ENCODE peak calls at places on chromosomes 12 and 14, in six cellular contexts. T is HepG2, A is adrenal gland, G is uterus, M is A549, R is suprapubic skin. X is an unnamed sample.
A peak's percentile ranks its signal among the peaks of the same experiment; 100 is the strongest.

GRCh38 chr12:8823565-8824300 is 1.3 kb downstream of the A2ML1 start:
- DNase-seq in T (no peak), M (peak; percentile 33), G (peak; percentile 34), A (peak; percentile 20), R (no peak), X (no peak)

GRCh38 chr12:91040356-91040755 is 17.5 kb downstream of the KERA start:
- DNase-seq in M (no peak), T (no peak), G (no peak), R (no peak), A (no peak), X (no peak)

GRCh38 chr12:65123435-65124063 is 2.4 kb upstream of the WIF1 start:
- DNase-seq in M (peak; percentile 51), R (no peak), A (no peak), G (no peak), T (peak; percentile 15), X (no peak)

GRCh38 chr12:95259368-95259767 is 41.8 kb downstream of the VEZT start:
- DNase-seq in G (no peak), A (no peak), M (no peak), R (no peak), T (no peak), X (no peak)

GRCh38 chr12:130076752-130077151 is 85.5 kb upstream of the FZD10 start:
- DNase-seq in T (no peak), A (no peak), M (no peak), R (no peak), G (no peak), X (no peak)

GRCh38 chr14:58941666-58942065 is 246.8 kb upstream of the DAAM1 start:
- DNase-seq in R (no peak), A (no peak), M (no peak), T (no peak), G (no peak), X (no peak)

GRCh38 chr12:53252349-53252916 is 15.7 kb upstream of the ESPL1 start:
- DNase-seq in M (no peak), T (no peak), G (peak; percentile 31), A (no peak), R (peak; percentile 78), X (peak; percentile 76)

GRCh38 chr14:33030406-33030805 is 91.7 kb downstream of the NPAS3 start:
- DNase-seq in T (no peak), R (no peak), M (no peak), G (no peak), A (no peak), X (no peak)

GRCh38 chr12:1518763-1519516 is 75.4 kb downstream of the FBXL14 start:
- DNase-seq in G (no peak), T (peak; percentile 66), A (no peak), M (peak; percentile 81), R (no peak), X (no peak)

GRCh38 chr12:42332301-42332894 is 6.4 kb downstream of the PPHLN1 start:
- DNase-seq in R (no peak), T (peak; percentile 34), G (no peak), M (peak; percentile 66), A (peak; percentile 39), X (no peak)

GRCh38 chr14:94317259-94317658 is 5.9 kb downstream of the SERPINA6 start:
- DNase-seq in T (peak; percentile 78), A (no peak), G (no peak), M (no peak), R (peak; percentile 75), X (peak; percentile 77)

GRCh38 chr14:22265319-22266140 is 323.5 kb downstream of the DAD1 start:
- DNase-seq in M (no peak), R (no peak), G (no peak), T (no peak), A (no peak), X (no peak)

GRCh38 chr12:88923631-88924030 is 343.4 kb upstream of the KITLG start:
- DNase-seq in R (no peak), M (no peak), A (no peak), T (no peak), G (no peak), X (no peak)

GRCh38 chr12:117019866-117020265 is 79.3 kb downstream of the TESC start:
- DNase-seq in T (no peak), G (no peak), A (peak; percentile 10), M (no peak), R (no peak), X (no peak)

GRCh38 chr12:80356092-80356491 is 87.9 kb upstream of the PTPRQ start:
- DNase-seq in T (no peak), G (no peak), A (no peak), M (no peak), R (no peak), X (no peak)

GRCh38 chr12:108482717-108483212 is 32.3 kb upstream of the FICD start:
- DNase-seq in M (peak; percentile 57), A (no peak), R (no peak), T (no peak), G (no peak), X (no peak)

GRCh38 chr12:119804011-119804641 is 73.0 kb downstream of the CIT start:
- DNase-seq in G (no peak), A (peak; percentile 79), M (peak; percentile 63), R (peak; percentile 63), T (peak; percentile 54), X (peak; percentile 6)
- H3K4me3 ChIP-seq in G (no peak overlapping the region), A (no peak overlapping the region), M (no peak overlapping the region), R (peak overlapping the region; percentile 36), T (no peak overlapping the region), X (no peak overlapping the region)

GRCh38 chr12:22477894-22478287 is 66.5 kb downstream of the C2CD5 start:
- DNase-seq in T (no peak), R (no peak), A (no peak), G (no peak), M (no peak), X (no peak)

GRCh38 chr12:22477166-22477893 is 67.0 kb downstream of the C2CD5 start:
- DNase-seq in T (no peak), G (no peak), A (no peak), M (no peak), R (no peak), X (no peak)

GRCh38 chr12:22473212-22473611 is 71.1 kb downstream of the C2CD5 start:
- DNase-seq in R (no peak), T (no peak), A (no peak), G (no peak), M (no peak), X (no peak)

GRCh38 chr12:22480016-22480415 is 64.3 kb downstream of the C2CD5 start:
- DNase-seq in T (no peak), A (no peak), R (no peak), G (no peak), M (no peak), X (no peak)

DNA sequence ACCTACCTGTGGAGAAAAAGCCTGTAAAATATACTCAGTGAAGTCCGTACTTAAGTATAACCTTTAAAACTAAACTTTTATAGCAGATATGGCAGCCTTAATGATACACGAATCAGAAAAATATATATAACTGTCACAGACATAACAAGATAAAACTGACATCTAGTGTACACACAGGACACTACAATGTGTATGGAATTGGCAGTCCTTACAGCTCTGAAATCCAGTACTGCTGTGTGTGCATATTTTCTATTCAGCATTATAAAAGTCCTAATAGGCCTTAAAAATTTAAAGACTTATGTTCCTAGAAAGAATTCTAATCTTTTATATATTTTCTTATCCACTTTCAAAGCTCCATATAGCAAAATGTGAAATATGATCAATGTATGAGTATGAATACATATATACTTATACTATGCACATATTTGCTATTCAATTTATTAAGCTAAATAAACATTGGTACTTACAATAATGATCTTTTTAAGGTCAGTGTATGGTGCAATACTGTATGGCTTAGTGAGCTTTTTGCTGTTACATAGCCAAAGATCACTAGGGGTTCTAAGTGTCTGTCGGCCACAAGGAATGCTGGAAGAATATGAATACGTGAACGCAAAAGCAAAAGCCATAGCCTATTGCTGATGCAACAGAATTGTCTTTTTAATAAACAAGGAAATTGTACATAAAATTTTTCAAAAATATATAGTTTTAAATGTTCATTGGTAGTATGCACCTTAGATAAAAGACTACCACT is 69.2 kb downstream of the C2CD5 start:
- DNase-seq in T (no peak), A (no peak), G (no peak), R (no peak), M (peak; percentile 9), X (no peak)
- TF ChIP-seq CTCF in T (no peak), A (no peak), G (no peak), R (no peak), M (no peak), X (no peak)

DNA sequence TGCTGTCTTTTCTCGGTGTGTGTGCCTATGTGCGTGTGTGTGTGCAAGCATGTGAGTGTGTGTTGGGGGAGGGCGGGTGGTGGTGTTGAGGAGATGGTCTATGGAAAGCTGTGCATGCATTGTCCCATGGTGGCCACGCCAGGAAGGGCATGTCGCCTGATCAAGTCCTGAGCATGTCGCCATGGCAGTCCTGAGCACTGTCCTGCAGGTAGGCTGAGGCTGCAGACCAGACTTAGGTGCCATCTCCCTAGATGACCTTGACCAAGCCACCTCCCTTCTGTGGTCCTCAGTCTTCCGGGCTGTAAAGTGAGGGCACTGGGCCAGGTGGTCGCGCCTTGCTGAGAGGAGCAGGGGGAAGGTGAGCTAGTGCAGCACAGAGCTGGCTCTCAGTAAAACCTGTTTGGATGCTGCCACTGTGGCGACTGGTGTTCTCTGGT is 81.4 kb downstream of the PAPOLA start:
- DNase-seq in A (no peak), M (no peak), R (no peak), G (no peak), T (no peak), X (no peak)
- H3K4me1 ChIP-seq in A (no peaks in the 10 kb centered on the region), M (no peaks in the 10 kb centered on the region), R (no peaks in the 10 kb centered on the region), G (no peaks in the 10 kb centered on the region), T (peaks cover 4% of the 10 kb centered on the region), X (no peaks in the 10 kb centered on the region)

GRCh38 chr12:61798778-61799177 is 461.4 kb upstream of the USP15 start:
- DNase-seq in R (no peak), T (no peak), A (no peak), M (no peak), G (no peak), X (no peak)
- H3K4me3 ChIP-seq in R (no peak overlapping the region), T (no peak overlapping the region), A (no peak overlapping the region), M (no peak overlapping the region), G (no peak overlapping the region), X (no peak overlapping the region)

GRCh38 chr12:127531561-127531960 is 735.4 kb upstream of the TMEM132C start:
- DNase-seq in A (no peak), R (no peak), T (no peak), M (no peak), G (no peak), X (no peak)

GRCh38 chr12:127528576-127528975 is 738.4 kb upstream of the TMEM132C start:
- DNase-seq in A (no peak), R (no peak), M (no peak), G (no peak), T (no peak), X (no peak)

GRCh38 chr12:127526925-127527324 is 740.0 kb upstream of the TMEM132C start:
- DNase-seq in G (no peak), R (no peak), T (no peak), A (no peak), M (no peak), X (no peak)
- TF ChIP-seq CTCF in G (no peak), R (no peak), T (no peak), A (no peak), M (no peak), X (no peak)

DNA sequence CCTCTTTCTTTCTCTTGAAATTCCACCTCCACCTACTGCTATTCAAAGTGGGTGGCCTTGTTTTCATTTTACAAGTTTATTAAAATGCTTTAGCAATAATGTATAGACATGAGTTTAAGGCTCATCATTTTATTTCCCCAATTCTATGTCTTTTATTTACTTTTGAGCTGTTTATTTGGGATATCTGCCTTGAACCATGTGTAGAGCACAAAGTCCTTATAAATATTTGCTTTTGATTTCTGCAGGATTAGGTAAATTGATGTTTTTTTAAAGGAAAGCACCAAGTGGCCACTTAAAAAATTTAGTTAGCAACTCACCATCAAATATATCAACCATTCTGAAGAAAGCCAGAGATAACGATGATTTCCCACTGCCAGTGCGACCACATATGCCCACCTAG is 39.8 kb upstream of the KCNJ8 start:
- DNase-seq in R (no peak), A (no peak), M (no peak), G (no peak), T (no peak), X (no peak)
- H3K4me1 ChIP-seq in R (peaks cover 6% of the 10 kb centered on the region), A (no peaks in the 10 kb centered on the region), M (peaks cover 5% of the 10 kb centered on the region), G (peaks cover 4% of the 10 kb centered on the region), T (peaks cover 9% of the 10 kb centered on the region), X (no peaks in the 10 kb centered on the region)

GRCh38 chr14:63045612-63046320 is 508 bp upstream of the KCNH5 start:
- DNase-seq in M (peak; percentile 37), R (no peak), T (peak; percentile 12), G (peak; percentile 18), A (peak; percentile 32), X (no peak)
- H3K4me3 ChIP-seq in M (peak overlapping the region; percentile 45), R (peak overlapping the region; percentile 39), T (peak overlapping the region; percentile 68), G (no peak overlapping the region), A (no peak overlapping the region), X (no peak overlapping the region)

X was measured in mucosa of descending colon.